ENCODE peak calls at places on chromosomes 2 and 18, in four cellular contexts. One of them, this sample, is unnamed.

GRCh38 chr2:65334714-65335113 is 97.7 kb downstream of the SPRED2 start:
- DNase-seq in RWPE1: no peak
- DNase-seq in IMR-90: no peak
- DNase-seq in mesothelial cell of epicardium: no peak
- DNase-seq in this sample: no peak

GRCh38 chr2:177612651-177613050 is 220.1 kb downstream of the AGPS start:
- DNase-seq in RWPE1: no peak
- DNase-seq in IMR-90: no peak
- DNase-seq in mesothelial cell of epicardium: no peak
- DNase-seq in this sample: no peak

GRCh38 chr18:10455726-10456453 is 1.5 kb downstream of the APCDD1 start:
- DNase-seq in RWPE1: no peak
- DNase-seq in IMR-90: no peak
- DNase-seq in mesothelial cell of epicardium: no peak
- DNase-seq in this sample: no peak

GRCh38 chr2:6835467-6835866 is 30.2 kb downstream of the CMPK2 start:
- DNase-seq in RWPE1: no peak
- DNase-seq in IMR-90: no peak
- DNase-seq in mesothelial cell of epicardium: no peak
- DNase-seq in this sample: no peak

GRCh38 chr2:45962522-45962921 is 311.0 kb downstream of the PRKCE start:
- DNase-seq in RWPE1: no peak
- DNase-seq in IMR-90: peak
- DNase-seq in mesothelial cell of epicardium: peak
- DNase-seq in this sample: no peak

GRCh38 chr18:33369711-33370449 is 70.6 kb downstream of the CCDC178 start:
- DNase-seq in RWPE1: peak
- DNase-seq in IMR-90: no peak
- DNase-seq in mesothelial cell of epicardium: no peak
- DNase-seq in this sample: no peak

GRCh38 chr2:102240640-102241370 is 54.0 kb downstream of the IL1RL2 start:
- DNase-seq in RWPE1: peak
- DNase-seq in IMR-90: peak
- DNase-seq in mesothelial cell of epicardium: peak
- DNase-seq in this sample: peak

GRCh38 chr2:190804182-190804795 is 76.3 kb upstream of the GLS start:
- DNase-seq in RWPE1: peak
- DNase-seq in IMR-90: peak
- DNase-seq in mesothelial cell of epicardium: no peak
- DNase-seq in this sample: no peak

GRCh38 chr2:29013046-29013780 is 32.1 kb downstream of the TOGARAM2 start:
- DNase-seq in RWPE1: peak
- DNase-seq in IMR-90: peak
- DNase-seq in mesothelial cell of epicardium: no peak
- DNase-seq in this sample: no peak

GRCh38 chr2:120767486-120768005 is 31.9 kb downstream of the GLI2 start:
- DNase-seq in RWPE1: no peak
- DNase-seq in IMR-90: no peak
- DNase-seq in mesothelial cell of epicardium: no peak
- DNase-seq in this sample: no peak

GRCh38 chr18:56702946-56703345 is 51.8 kb downstream of the WDR7 start:
- DNase-seq in RWPE1: peak
- DNase-seq in IMR-90: peak
- DNase-seq in mesothelial cell of epicardium: no peak
- DNase-seq in this sample: no peak

GRCh38 chr2:157173740-157174184 is 83.7 kb upstream of the GALNT5 start:
- DNase-seq in RWPE1: peak
- DNase-seq in IMR-90: peak
- DNase-seq in mesothelial cell of epicardium: no peak
- DNase-seq in this sample: peak

GRCh38 chr2:150487537-150488429 is at the start of gene RND3:
- DNase-seq in RWPE1: peak
- DNase-seq in IMR-90: peak
- DNase-seq in mesothelial cell of epicardium: peak
- DNase-seq in this sample: peak
- TF ChIP-seq CTCF in RWPE1: peak
- TF ChIP-seq CTCF in IMR-90: peak
- TF ChIP-seq CTCF in mesothelial cell of epicardium: peak
- TF ChIP-seq CTCF in this sample: peak

DNA sequence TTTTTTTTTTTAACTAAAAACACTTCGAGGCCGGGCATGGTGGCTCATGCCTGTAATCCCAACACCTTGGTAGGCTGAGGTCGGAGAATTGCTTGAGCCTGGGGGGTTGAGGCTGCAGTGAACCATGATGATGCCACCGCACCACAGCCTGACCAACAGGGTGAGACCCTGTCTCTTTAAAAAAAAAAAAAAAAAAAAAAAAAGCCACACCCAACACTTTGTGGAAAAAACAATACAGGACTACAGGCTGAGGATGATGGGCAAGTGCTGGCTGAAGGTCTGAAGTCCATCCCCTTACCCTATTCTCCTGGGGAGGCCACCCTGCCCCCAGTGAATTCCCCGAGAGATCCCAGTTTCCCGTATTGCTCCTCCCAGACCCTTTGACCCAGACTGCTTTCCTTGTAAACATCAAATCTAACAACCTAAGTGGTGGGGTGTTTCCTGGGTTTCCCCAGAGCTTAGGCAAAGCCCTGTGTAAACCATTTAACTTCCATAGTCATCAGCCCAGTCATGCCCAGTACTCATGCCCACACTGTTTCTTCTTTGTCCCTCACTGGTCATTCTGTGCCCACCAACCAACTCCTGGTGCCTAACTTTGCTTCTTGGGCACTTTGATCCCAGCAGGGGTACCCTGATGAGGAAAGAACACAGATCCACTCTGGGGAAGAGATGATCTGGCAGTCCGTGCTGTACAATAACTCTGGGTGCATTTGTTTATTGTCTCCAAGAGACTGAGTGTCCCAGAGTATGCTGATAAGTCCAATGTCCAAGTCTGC is 5.8 kb upstream of the TMEM37 start:
- DNase-seq in RWPE1: no peak
- DNase-seq in IMR-90: no peak
- DNase-seq in mesothelial cell of epicardium: no peak
- DNase-seq in this sample: no peak
- TF ChIP-seq CTCF in RWPE1: no peak
- TF ChIP-seq CTCF in IMR-90: no peak
- TF ChIP-seq CTCF in mesothelial cell of epicardium: no peak
- TF ChIP-seq CTCF in this sample: no peak

DNA sequence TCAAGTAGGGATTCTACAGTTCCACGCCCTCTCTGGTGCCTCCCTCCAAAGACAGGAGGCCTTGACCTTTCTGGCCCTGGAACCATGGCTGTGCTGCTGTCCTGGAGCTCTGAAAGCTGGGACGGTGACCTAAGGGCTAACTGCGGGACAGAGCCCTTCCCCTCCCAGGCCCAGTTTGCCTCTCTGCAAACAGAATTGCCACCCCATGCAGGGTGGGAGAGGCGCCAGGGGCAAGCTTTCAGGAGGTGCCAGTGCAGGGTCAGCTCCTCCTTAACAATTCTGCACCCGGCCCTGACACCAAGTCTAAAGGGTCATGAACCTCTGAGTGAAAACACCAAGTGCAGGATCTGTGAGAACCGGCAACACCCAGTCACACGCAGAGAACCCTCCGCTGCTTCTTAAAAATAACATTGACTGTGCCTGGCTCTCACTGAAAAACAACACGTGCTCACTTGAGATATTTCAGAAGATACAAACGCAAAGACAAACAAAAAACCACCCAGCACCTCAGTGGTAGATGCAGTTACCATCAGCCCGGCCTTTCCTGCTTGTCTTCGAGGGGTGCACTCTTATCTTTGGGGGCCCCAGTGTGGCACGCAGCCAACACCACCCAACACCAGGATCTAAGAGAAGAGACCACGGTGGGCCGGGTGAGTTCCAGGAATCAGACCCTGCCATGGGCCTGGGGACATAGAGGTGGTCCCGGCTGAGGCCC is 1.1 kb upstream of the SNED1 start:
- DNase-seq in RWPE1: no peak
- DNase-seq in IMR-90: no peak
- DNase-seq in mesothelial cell of epicardium: peak
- DNase-seq in this sample: no peak
- TF ChIP-seq CTCF in RWPE1: no peak
- TF ChIP-seq CTCF in IMR-90: no peak
- TF ChIP-seq CTCF in mesothelial cell of epicardium: no peak
- TF ChIP-seq CTCF in this sample: no peak

GRCh38 chr2:164622338-164623106 is 1.2 kb upstream of the GRB14 start:
- DNase-seq in RWPE1: no peak
- DNase-seq in IMR-90: no peak
- DNase-seq in mesothelial cell of epicardium: no peak
- DNase-seq in this sample: no peak

GRCh38 chr2:164625378-164625971 is 4.2 kb upstream of the GRB14 start:
- DNase-seq in RWPE1: no peak
- DNase-seq in IMR-90: no peak
- DNase-seq in mesothelial cell of epicardium: no peak
- DNase-seq in this sample: no peak

GRCh38 chr2:164621761-164622105 is 451 bp upstream of the GRB14 start:
- DNase-seq in RWPE1: peak
- DNase-seq in IMR-90: no peak
- DNase-seq in mesothelial cell of epicardium: no peak
- DNase-seq in this sample: no peak

GRCh38 chr2:164620873-164621760 is at the start of gene GRB14:
- DNase-seq in RWPE1: peak
- DNase-seq in IMR-90: no peak
- DNase-seq in mesothelial cell of epicardium: peak
- DNase-seq in this sample: no peak

GRCh38 chr2:164624296-164624695 is 3.0 kb upstream of the GRB14 start:
- DNase-seq in RWPE1: no peak
- DNase-seq in IMR-90: no peak
- DNase-seq in mesothelial cell of epicardium: no peak
- DNase-seq in this sample: no peak
- TF ChIP-seq CTCF in RWPE1: no peak
- TF ChIP-seq CTCF in IMR-90: no peak
- TF ChIP-seq CTCF in mesothelial cell of epicardium: no peak
- TF ChIP-seq CTCF in this sample: no peak

GRCh38 chr2:195636890-195637289 is 20.1 kb upstream of the SLC39A10 start:
- DNase-seq in RWPE1: peak
- DNase-seq in IMR-90: peak
- DNase-seq in mesothelial cell of epicardium: no peak
- DNase-seq in this sample: peak

GRCh38 chr2:195633974-195634373 is 23.1 kb upstream of the SLC39A10 start:
- DNase-seq in RWPE1: no peak
- DNase-seq in IMR-90: no peak
- DNase-seq in mesothelial cell of epicardium: no peak
- DNase-seq in this sample: no peak

GRCh38 chr2:195632852-195633572 is 24.0 kb upstream of the SLC39A10 start:
- DNase-seq in RWPE1: no peak
- DNase-seq in IMR-90: no peak
- DNase-seq in mesothelial cell of epicardium: no peak
- DNase-seq in this sample: no peak

GRCh38 chr2:195628666-195629065 is 28.4 kb upstream of the SLC39A10 start:
- DNase-seq in RWPE1: no peak
- DNase-seq in IMR-90: no peak
- DNase-seq in mesothelial cell of epicardium: no peak
- DNase-seq in this sample: no peak

DNA sequence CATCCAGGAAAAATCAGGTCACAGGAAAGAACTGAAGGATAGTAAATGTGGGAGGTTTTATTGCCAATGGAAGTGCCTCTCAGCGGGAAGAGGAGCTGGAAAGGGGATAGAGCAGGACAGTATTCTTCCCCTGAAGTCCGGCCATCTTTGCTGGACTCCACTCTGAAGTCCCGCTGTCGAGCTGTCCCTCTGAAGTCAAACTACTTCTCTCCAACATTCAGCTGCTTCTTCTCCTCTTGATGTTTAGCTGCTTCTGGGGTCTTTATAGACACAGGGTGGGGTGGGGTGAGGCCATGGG is 23.5 kb upstream of the SLC39A10 start:
- DNase-seq in RWPE1: no peak
- DNase-seq in IMR-90: no peak
- DNase-seq in mesothelial cell of epicardium: no peak
- DNase-seq in this sample: no peak
- TF ChIP-seq CTCF in RWPE1: no peak
- TF ChIP-seq CTCF in IMR-90: no peak
- TF ChIP-seq CTCF in mesothelial cell of epicardium: no peak
- TF ChIP-seq CTCF in this sample: no peak

DNA sequence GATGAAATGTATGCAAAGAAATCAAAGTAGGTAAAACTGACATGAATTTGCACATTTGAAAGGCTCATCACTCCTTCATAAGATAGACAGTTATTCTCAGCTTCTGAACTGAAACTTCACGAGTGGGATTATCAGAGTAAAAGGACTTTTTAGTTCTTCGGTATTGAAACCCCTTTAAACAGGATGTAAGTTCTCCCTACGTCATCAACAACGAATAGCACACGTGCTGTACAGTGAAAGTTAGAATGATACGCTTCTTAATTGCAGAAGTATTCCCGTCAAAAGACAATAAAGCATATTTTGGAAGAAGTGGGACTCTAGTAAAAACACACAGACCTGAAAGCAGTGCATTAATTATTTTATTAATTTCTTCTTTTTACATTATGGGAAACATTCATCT is 45.7 kb downstream of the TGIF1 start:
- DNase-seq in RWPE1: no peak
- DNase-seq in IMR-90: no peak
- DNase-seq in mesothelial cell of epicardium: no peak
- DNase-seq in this sample: no peak
- TF ChIP-seq CTCF in RWPE1: no peak
- TF ChIP-seq CTCF in IMR-90: no peak
- TF ChIP-seq CTCF in mesothelial cell of epicardium: no peak
- TF ChIP-seq CTCF in this sample: no peak

DNA sequence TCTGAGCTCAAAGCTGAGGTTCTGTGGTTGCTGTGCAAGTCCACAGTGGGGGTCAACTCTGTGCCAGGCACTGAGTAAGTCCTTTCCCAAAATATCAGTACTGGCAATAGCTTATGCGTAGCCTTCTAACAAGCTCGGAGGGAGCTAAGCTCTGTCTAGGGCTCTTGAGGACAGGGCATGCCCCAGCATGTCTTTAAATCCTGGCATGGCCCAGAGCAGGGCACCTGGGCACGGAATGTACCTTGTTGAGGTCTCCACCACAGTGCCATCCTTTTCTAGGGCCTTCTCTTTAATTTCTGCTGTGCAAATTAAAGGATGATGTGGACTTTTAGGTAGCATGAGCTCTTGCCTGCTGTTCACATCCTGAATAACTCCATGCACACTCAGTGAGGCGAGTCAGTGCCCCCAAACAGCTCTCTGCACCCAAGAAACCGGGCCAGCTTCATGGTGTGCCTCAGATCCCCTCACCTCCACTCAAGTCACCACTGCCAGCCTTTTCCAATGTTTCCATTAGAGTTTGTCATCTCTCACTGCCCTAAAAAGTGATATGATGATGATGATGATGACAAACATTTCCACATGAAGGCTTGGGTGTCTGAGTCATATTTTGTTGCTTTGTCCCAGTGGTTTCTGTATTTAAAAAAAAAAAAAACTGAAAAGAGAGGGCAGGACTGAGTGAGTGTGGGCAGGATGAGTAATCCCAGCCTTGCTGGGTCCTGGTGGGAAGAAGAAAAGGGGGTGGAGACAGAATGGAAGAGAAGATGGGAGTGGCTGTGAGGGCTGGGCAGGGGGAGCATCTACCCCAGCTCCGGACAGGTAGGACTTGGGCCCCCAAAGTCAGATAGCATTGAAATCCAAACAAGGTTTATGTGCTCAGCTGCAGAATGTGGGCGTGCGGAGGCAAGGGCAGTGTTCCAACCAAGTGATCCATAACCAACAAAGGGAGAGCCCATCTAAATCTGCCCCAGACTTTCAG is 78.9 kb downstream of the ZBTB7C start:
- DNase-seq in RWPE1: peak
- DNase-seq in IMR-90: peak
- DNase-seq in mesothelial cell of epicardium: no peak
- DNase-seq in this sample: peak
- TF ChIP-seq CTCF in RWPE1: no peak
- TF ChIP-seq CTCF in IMR-90: no peak
- TF ChIP-seq CTCF in mesothelial cell of epicardium: no peak
- TF ChIP-seq CTCF in this sample: no peak

This sample was measured in kidney epithelial cell.